ENCODE peak calls at places on chromosome 2, in eight cellular contexts. H is GM12865; U is stimulated activated CD4-positive, alpha-beta T cell treated with anti-CD3 and anti-CD28 coated beads, Interleukin-1b, Interleukin-23, amount 100 ng/mL, for 24 hours; A is psoas muscle; C is T-helper 9 cell; Y is NCI-H187; J is fibroblast of mammary gland; E is substantia nigra. B is an unnamed sample.

GRCh38 chr2:167264380-167264779 is 376.1 kb downstream of the XIRP2 start:
- DNase-seq in H (peak; percentile 2), U (no peak), A (no peak), C (no peak), Y (no peak), J (peak; percentile 13), E (no peak), B (no peak)

GRCh38 chr2:182625814-182626213 is 90.2 kb upstream of the DNAJC10 start:
- DNase-seq in H (no peak), U (no peak), A (no peak), C (no peak), Y (peak; percentile 31), J (no peak), E (no peak), B (no peak)

GRCh38 chr2:182553483-182553882 is 126.6 kb upstream of the PDE1A start:
- DNase-seq in H (peak; percentile 54), U (no peak), A (no peak), C (no peak), Y (no peak), J (no peak), E (no peak), B (no peak)

GRCh38 chr2:66437055-66437454 is 2.1 kb downstream of the MEIS1 start:
- DNase-seq in H (no peak), U (no peak), A (no peak), C (no peak), Y (no peak), J (peak; percentile 52), E (no peak), B (no peak)

GRCh38 chr2:226601881-226602280 is 197.7 kb downstream of the IRS1 start:
- DNase-seq in H (no peak), U (no peak), A (no peak), C (no peak), Y (no peak), J (peak; percentile 75), E (no peak), B (no peak)

GRCh38 chr2:74514368-74515270 is at the start of gene TLX2:
- DNase-seq in H (no peak), U (no peak), A (no peak), C (no peak), Y (no peak), J (no peak), E (no peak), B (no peak)

GRCh38 chr2:46447649-46448048 is 31.7 kb upstream of the TMEM247 start:
- DNase-seq in H (no peak), U (no peak), A (no peak), C (no peak), Y (no peak), J (no peak), E (no peak), B (no peak)

GRCh38 chr2:21781962-21782361 is 658.2 kb downstream of the TDRD15 start:
- DNase-seq in H (no peak), U (no peak), A (no peak), C (no peak), Y (no peak), J (no peak), E (no peak), B (no peak)

GRCh38 chr2:171512683-171513082 is 9.6 kb upstream of the CYBRD1 start:
- DNase-seq in H (no peak), U (no peak), A (no peak), C (no peak), Y (no peak), J (no peak), E (no peak), B (no peak)

GRCh38 chr2:112683550-112684414 is 37.0 kb upstream of the NT5DC4 start:
- DNase-seq in H (no peak), U (no peak), A (no peak), C (no peak), Y (no peak), J (no peak), E (no peak), B (no peak)

B was measured in activated CD8-positive, alpha-beta memory T cell treated with anti-CD3 and anti-CD28 coated beads, Interleukin-2, amount 50 U/mL, for 4 hours.